ENCODE peak calls at places on chromosome 2, in eight cellular contexts. J is heart right ventricle; Y is right cardiac atrium; R is left lung; B is CD4-positive, CD25-positive, alpha-beta regulatory T cell; K is ovary; M is fibroblast of lung; E is OCI-LY7. H is an unnamed sample.

GRCh38 chr2:674319-674985 is 2.8 kb downstream of the TMEM18 start:
- DNase-seq in J (no peak), Y (no peak), R (no peak), B (no peak), K (no peak), M (peak), E (no peak), H (no peak)

GRCh38 chr2:207188601-207189000 is 22.9 kb upstream of the KLF7 start:
- DNase-seq in J (no peak), Y (no peak), R (no peak), B (no peak), K (no peak), M (peak), E (no peak), H (no peak)

GRCh38 chr2:53933329-53933728 is 37.5 kb downstream of the PSME4 start:
- DNase-seq in J (no peak), Y (no peak), R (no peak), B (no peak), K (no peak), M (no peak), E (no peak), H (no peak)

GRCh38 chr2:206856474-206856873 is 82.8 kb upstream of the CPO start:
- DNase-seq in J (no peak), Y (no peak), R (no peak), B (no peak), K (no peak), M (peak), E (no peak), H (no peak)

GRCh38 chr2:226798422-226799210 is 1.0 kb downstream of the IRS1 start:
- DNase-seq in J (peak), Y (peak), R (peak), B (peak), K (peak), M (peak), E (peak), H (peak)

GRCh38 chr2:18987592-18988073 is 370.8 kb downstream of the OSR1 start:
- DNase-seq in J (peak), Y (peak), R (peak), B (no peak), K (peak), M (peak), E (no peak), H (no peak)

GRCh38 chr2:120815292-120815691 is 79.6 kb downstream of the GLI2 start:
- DNase-seq in J (no peak), Y (peak), R (no peak), B (no peak), K (no peak), M (no peak), E (no peak), H (no peak)

GRCh38 chr2:104945211-104945610 is 91.3 kb downstream of the POU3F3 start:
- DNase-seq in J (no peak), Y (no peak), R (no peak), B (no peak), K (no peak), M (no peak), E (no peak), H (no peak)

GRCh38 chr2:239339726-239340654 is 60.8 kb downstream of the HDAC4 start:
- DNase-seq in J (peak), Y (no peak), R (no peak), B (peak), K (no peak), M (no peak), E (no peak), H (no peak)

GRCh38 chr2:61011649-61012048 is 5.9 kb upstream of the PEX13 start:
- DNase-seq in J (no peak), Y (no peak), R (no peak), B (no peak), K (no peak), M (peak), E (no peak), H (no peak)

DNA sequence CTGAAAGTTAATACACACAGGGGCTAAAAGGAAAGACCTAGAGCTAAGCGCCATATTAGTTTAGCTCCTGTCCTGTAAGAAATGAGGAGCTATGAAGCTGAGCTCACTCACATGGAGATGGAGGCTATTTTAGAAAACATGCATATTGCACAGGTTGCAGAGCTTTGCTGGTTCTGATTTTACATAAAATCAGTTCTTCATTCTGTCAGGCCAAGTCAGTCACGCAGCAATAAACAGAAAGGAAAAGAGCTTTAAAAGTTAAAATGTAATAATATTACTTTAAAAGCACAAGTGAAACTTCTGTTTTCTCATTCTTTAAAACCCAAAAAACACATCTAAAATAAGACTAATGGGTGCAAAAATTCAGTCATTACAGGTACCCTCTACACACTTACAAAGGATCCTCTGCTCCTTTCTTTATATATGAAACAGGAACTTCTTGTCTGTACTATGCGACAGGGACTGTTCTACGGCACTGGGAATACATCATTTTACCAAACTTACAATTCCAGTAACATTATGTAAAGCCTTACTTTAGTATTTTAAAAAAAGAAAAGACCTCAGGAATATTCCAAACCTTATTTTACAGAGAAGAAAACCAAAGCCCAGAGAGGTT is 113.8 kb downstream of the THADA start:
- DNase-seq in J (no peak), Y (no peak), R (no peak), B (no peak), K (no peak), M (no peak), E (no peak), H (no peak)
- H3K27ac ChIP-seq in J (no peak), Y (no peak), R (no peak), B (no peak), K (peak), M (no peak), E (no peak), H (no peak)

GRCh38 chr2:119435953-119436297 is 4.3 kb downstream of the TMEM37 start:
- DNase-seq in J (no peak), Y (no peak), R (no peak), B (no peak), K (no peak), M (no peak), E (no peak), H (no peak)
- H3K27ac ChIP-seq in J (no peak), Y (no peak), R (peak), B (no peak), K (no peak), M (no peak), E (no peak), H (no peak)

GRCh38 chr2:9753276-9753600 is 90.0 kb upstream of the TAF1B start:
- DNase-seq in J (no peak), Y (peak), R (no peak), B (peak), K (no peak), M (peak), E (peak), H (no peak)

GRCh38 chr2:9755638-9756037 is 87.6 kb upstream of the TAF1B start:
- DNase-seq in J (no peak), Y (no peak), R (no peak), B (no peak), K (no peak), M (no peak), E (no peak), H (no peak)

GRCh38 chr2:9752441-9753275 is 90.6 kb upstream of the TAF1B start:
- DNase-seq in J (no peak), Y (no peak), R (no peak), B (peak), K (no peak), M (peak), E (no peak), H (no peak)

GRCh38 chr2:9753665-9754531 is 89.4 kb upstream of the TAF1B start:
- DNase-seq in J (no peak), Y (no peak), R (no peak), B (peak), K (no peak), M (no peak), E (no peak), H (no peak)

GRCh38 chr2:9754532-9754887 is 88.8 kb upstream of the TAF1B start:
- DNase-seq in J (no peak), Y (no peak), R (no peak), B (no peak), K (no peak), M (no peak), E (no peak), H (no peak)
- H3K27ac ChIP-seq in J (no peak), Y (no peak), R (no peak), B (no peak), K (no peak), M (no peak), E (no peak), H (no peak)

GRCh38 chr2:28729698-28730097 is 21.9 kb upstream of the PPP1CB start:
- DNase-seq in J (no peak), Y (no peak), R (no peak), B (no peak), K (no peak), M (no peak), E (no peak), H (no peak)
- H3K27ac ChIP-seq in J (no peak), Y (no peak), R (no peak), B (no peak), K (no peak), M (no peak), E (no peak), H (no peak)